ENCODE peak calls at places on chromosomes 1 and 21, in five cellular contexts. G, F, I, T and X are unnamed samples.

GRCh38 chr1:243924588-243925349 is 74.7 kb upstream of the AKT3 start:
- DNase-seq in G (no peak), F (no peak), I (no peak), T (no peak), X (peak; percentile 71)

GRCh38 chr1:237875291-237875690 is 15.4 kb downstream of the ZP4 start:
- DNase-seq in G (no peak), F (no peak), I (no peak), T (no peak), X (no peak)

GRCh38 chr1:30638086-30638485 is 85.3 kb downstream of the MATN1 start:
- DNase-seq in G (no peak), F (no peak), I (no peak), T (no peak), X (no peak)

GRCh38 chr21:30463713-30464112 is 16.5 kb downstream of the KRTAP19-1 start:
- DNase-seq in G (no peak), F (no peak), I (no peak), T (no peak), X (no peak)

GRCh38 chr1:32192220-32192948 is 8.0 kb upstream of the CCDC28B start:
- DNase-seq in G (no peak), F (no peak), I (no peak), T (no peak), X (no peak)

GRCh38 chr1:187641463-187641862 is 812.7 kb downstream of the PLA2G4A start:
- DNase-seq in G (no peak), F (no peak), I (no peak), T (no peak), X (no peak)

GRCh38 chr1:28208818-28209441 is 23.9 kb downstream of the DNAJC8 start:
- DNase-seq in G (no peak), F (no peak), I (peak; percentile 61), T (no peak), X (peak; percentile 70)

GRCh38 chr1:207805841-207806421 is 54.1 kb downstream of the CD46 start:
- DNase-seq in G (peak; percentile 75), F (no peak), I (no peak), T (peak; percentile 96), X (peak; percentile 99)

GRCh38 chr1:86753700-86754099 is 49.3 kb downstream of the SH3GLB1 start:
- DNase-seq in G (peak; percentile 28), F (no peak), I (no peak), T (no peak), X (no peak)

GRCh38 chr21:16455978-16456377 is 726.2 kb downstream of the USP25 start:
- DNase-seq in G (no peak), F (no peak), I (no peak), T (no peak), X (peak; percentile 17)

GRCh38 chr21:33892853-33893252 is 22.8 kb downstream of the ATP5PO start:
- DNase-seq in G (no peak), F (no peak), I (no peak), T (no peak), X (no peak)

GRCh38 chr1:29523531-29523930 is 287.2 kb downstream of the PTPRU start:
- DNase-seq in G (no peak), F (no peak), I (no peak), T (peak; percentile 31), X (no peak)

DNA sequence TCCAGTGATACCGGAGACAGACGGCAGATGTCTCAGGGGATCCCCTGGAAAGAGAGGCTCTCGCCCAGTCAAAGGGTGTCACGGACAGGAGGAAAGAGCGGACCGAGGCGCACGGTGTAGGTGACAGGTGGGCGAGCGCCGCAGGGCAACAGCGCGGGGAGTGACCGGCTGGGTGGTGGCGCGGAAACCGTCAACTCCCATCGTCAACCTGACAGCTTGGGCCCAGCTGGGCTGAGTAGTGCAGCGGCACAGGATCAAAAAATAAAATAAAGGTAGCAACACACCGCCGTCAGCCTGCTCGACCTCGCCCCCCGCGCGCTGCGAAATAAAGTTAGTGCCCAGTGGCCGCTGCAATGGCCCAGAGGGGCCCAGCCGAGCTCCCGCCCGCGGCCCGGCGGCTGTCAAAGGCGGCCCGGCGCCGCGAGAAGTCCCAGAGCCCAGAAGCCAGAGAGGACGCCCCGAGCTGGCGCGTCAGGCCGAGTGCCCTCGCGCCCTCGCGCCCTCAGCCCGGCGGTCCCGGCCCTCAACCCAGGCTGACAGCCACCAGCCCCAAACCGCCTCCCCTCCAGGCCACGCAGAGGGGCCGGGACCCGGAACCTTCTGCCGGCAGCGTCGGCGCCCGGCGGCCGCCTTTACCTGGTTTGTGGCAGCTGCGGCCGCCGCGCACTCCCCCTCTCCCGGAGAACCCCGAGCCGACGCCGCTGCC is at the start of gene LYST:
- DNase-seq in G (peak; percentile 34), F (no peak), I (peak; percentile 64), T (peak; percentile 68), X (peak; percentile 55)
- TF ChIP-seq CTCF in G (peak; percentile 67), F (no peak), I (peak; percentile 32), T (peak; percentile 24), X (peak; percentile 62)

GRCh38 chr1:91502882-91503184 is 2.2 kb downstream of the CDC7 start:
- DNase-seq in G (no peak), F (no peak), I (no peak), T (no peak), X (peak; percentile 20)

GRCh38 chr1:91503332-91503900 is 2.8 kb downstream of the CDC7 start:
- DNase-seq in G (no peak), F (no peak), I (no peak), T (no peak), X (no peak)

GRCh38 chr1:91500756-91501526 is at the start of gene CDC7:
- DNase-seq in G (peak; percentile 76), F (peak; percentile 77), I (peak; percentile 91), T (peak; percentile 92), X (peak; percentile 86)

GRCh38 chr1:91501527-91501859 is 842 bp downstream of the CDC7 start:
- DNase-seq in G (no peak), F (no peak), I (peak; percentile 41), T (no peak), X (peak; percentile 26)

GRCh38 chr1:91502138-91502881 is 1.7 kb downstream of the CDC7 start:
- DNase-seq in G (no peak), F (no peak), I (no peak), T (no peak), X (no peak)
- TF ChIP-seq CTCF in G (no peak), F (no peak), I (no peak), T (no peak), X (no peak)

GRCh38 chr1:100881687-100882086 is 13.0 kb downstream of the EXTL2 start:
- DNase-seq in G (no peak), F (no peak), I (no peak), T (no peak), X (no peak)

GRCh38 chr1:100879422-100879821 is 15.2 kb downstream of the EXTL2 start:
- DNase-seq in G (no peak), F (no peak), I (no peak), T (no peak), X (peak; percentile 21)

GRCh38 chr1:100882622-100883186 is 11.9 kb downstream of the EXTL2 start:
- DNase-seq in G (no peak), F (peak; percentile 84), I (no peak), T (no peak), X (no peak)

GRCh38 chr1:100883963-100884362 is 10.7 kb downstream of the EXTL2 start:
- DNase-seq in G (peak; percentile 55), F (no peak), I (no peak), T (no peak), X (peak; percentile 46)
- TF ChIP-seq CTCF in G (peak; percentile 69), F (no peak), I (no peak), T (no peak), X (no peak)

GRCh38 chr1:51192213-51192843 is 43.7 kb upstream of the RNF11 start:
- DNase-seq in G (peak; percentile 19), F (peak; percentile 43), I (peak; percentile 55), T (peak; percentile 66), X (peak; percentile 88)

GRCh38 chr1:51193564-51193963 is 42.5 kb upstream of the RNF11 start:
- DNase-seq in G (peak; percentile 5), F (no peak), I (no peak), T (no peak), X (no peak)

GRCh38 chr1:51190996-51191395 is 45.1 kb upstream of the RNF11 start:
- DNase-seq in G (no peak), F (no peak), I (no peak), T (no peak), X (no peak)

GRCh38 chr1:51188230-51188629 is 47.8 kb upstream of the RNF11 start:
- DNase-seq in G (no peak), F (no peak), I (no peak), T (no peak), X (no peak)

GRCh38 chr1:51189421-51190073 is 46.5 kb upstream of the RNF11 start:
- DNase-seq in G (peak; percentile 3), F (peak; percentile 24), I (peak; percentile 73), T (no peak), X (peak; percentile 84)
- TF ChIP-seq CTCF in G (peak; percentile 97), F (peak; percentile 78), I (peak; percentile 81), T (peak; percentile 80), X (peak; percentile 98)

DNA sequence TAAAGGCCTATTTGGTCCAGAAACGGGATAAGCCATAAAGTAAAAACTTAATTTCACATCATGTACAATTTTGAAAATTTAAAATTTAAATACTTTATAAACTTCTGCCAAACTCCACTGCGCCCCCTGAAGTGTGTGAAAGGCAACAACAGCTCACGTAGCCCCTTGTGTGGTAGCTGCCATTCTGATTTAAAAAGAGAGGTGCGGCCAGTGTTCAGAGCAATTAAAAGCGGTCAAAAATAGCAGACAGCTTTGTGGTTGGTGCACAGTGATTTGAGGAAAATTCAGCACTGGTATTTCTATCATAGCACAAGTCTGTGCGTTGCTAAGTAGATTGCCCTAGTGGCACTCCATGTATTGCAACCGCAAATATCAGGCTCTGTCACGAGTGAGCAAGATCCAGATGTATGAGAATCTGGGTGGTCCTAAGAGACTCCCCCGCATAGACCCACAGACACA is 122.5 kb downstream of the ATG4C start:
- DNase-seq in G (no peak), F (no peak), I (no peak), T (no peak), X (peak; percentile 21)
- TF ChIP-seq CTCF in G (peak; percentile 48), F (no peak), I (no peak), T (no peak), X (peak; percentile 48)